ENCODE peak calls at places on chromosomes 12 and 14, in four cellular contexts. A is right lobe of liver, F is heart left ventricle, O is Peyer's patch. Z is an unnamed sample.

GRCh38 chr12:106305376-106305775 is 2.8 kb downstream of the TCP11L2 start:
- DNase-seq in A (no peak), F (no peak), O (no peak), Z (no peak)

GRCh38 chr14:104206281-104206904 is 68.0 kb downstream of the KIF26A start:
- DNase-seq in A (no peak), F (no peak), O (peak; percentile 79), Z (no peak)

GRCh38 chr12:131229426-131230339 is 276.0 kb downstream of the ADGRD1 start:
- DNase-seq in A (peak; percentile 21), F (no peak), O (peak; percentile 60), Z (no peak)

GRCh38 chr14:53979141-53979673 is 22.6 kb upstream of the BMP4 start:
- DNase-seq in A (no peak), F (no peak), O (no peak), Z (no peak)

GRCh38 chr12:27922591-27923139 is 49.9 kb downstream of the PTHLH start:
- DNase-seq in A (peak; percentile 58), F (no peak), O (no peak), Z (peak; percentile 17)

GRCh38 chr12:123364532-123365140 is at the start of gene SBNO1:
- DNase-seq in A (peak; percentile 93), F (peak; percentile 94), O (peak; percentile 95), Z (peak; percentile 91)

GRCh38 chr12:42299392-42300308 is 26.2 kb downstream of the ZCRB1 start:
- DNase-seq in A (no peak), F (no peak), O (no peak), Z (no peak)

GRCh38 chr12:74365178-74365964 is 172.3 kb upstream of the ATXN7L3B start:
- DNase-seq in A (no peak), F (no peak), O (no peak), Z (no peak)

GRCh38 chr12:6867407-6868210 is at the start of gene TPI1:
- DNase-seq in A (peak; percentile 90), F (peak; percentile 93), O (peak; percentile 92), Z (peak; percentile 86)

GRCh38 chr12:124617615-124618014 is 50.2 kb upstream of the NCOR2 start:
- DNase-seq in A (no peak), F (peak; percentile 81), O (no peak), Z (peak; percentile 50)

GRCh38 chr14:101708853-101709532 is 52.5 kb upstream of the PPP2R5C start:
- DNase-seq in A (peak; percentile 42), F (no peak), O (no peak), Z (no peak)

GRCh38 chr12:103423061-103423473 is 72.7 kb downstream of the C12orf42 start:
- DNase-seq in A (no peak), F (no peak), O (no peak), Z (no peak)

GRCh38 chr14:105533391-105533790 is 7.0 kb downstream of the TMEM121 start:
- DNase-seq in A (peak; percentile 40), F (no peak), O (no peak), Z (no peak)

GRCh38 chr14:22333408-22334274 is 255.4 kb downstream of the DAD1 start:
- DNase-seq in A (no peak), F (no peak), O (no peak), Z (peak; percentile 61)

GRCh38 chr12:88544991-88545684 is 35.1 kb downstream of the KITLG start:
- DNase-seq in A (no peak), F (no peak), O (no peak), Z (no peak)

GRCh38 chr12:5568325-5568981 is 136.5 kb downstream of the NTF3 start:
- DNase-seq in A (no peak), F (no peak), O (no peak), Z (no peak)

GRCh38 chr14:64113279-64113678 is 180.9 kb downstream of the ESR2 start:
- DNase-seq in A (peak; percentile 92), F (no peak), O (peak; percentile 83), Z (peak; percentile 15)

GRCh38 chr12:113278141-113278540 is 56.8 kb downstream of the SLC8B1 start:
- DNase-seq in A (no peak), F (peak; percentile 23), O (peak; percentile 10), Z (no peak)

GRCh38 chr12:131007031-131007793 is 53.5 kb downstream of the ADGRD1 start:
- DNase-seq in A (peak; percentile 89), F (no peak), O (no peak), Z (peak; percentile 21)

GRCh38 chr14:101591121-101591520 is 29.8 kb downstream of the DIO3 start:
- DNase-seq in A (peak; percentile 42), F (no peak), O (no peak), Z (no peak)

GRCh38 chr12:45727301-45727993 is 2.1 kb upstream of the ARID2 start:
- DNase-seq in A (peak; percentile 97), F (peak; percentile 96), O (peak; percentile 94), Z (peak; percentile 89)

GRCh38 chr12:118188690-118189371 is 52.9 kb downstream of the PEBP1 start:
- DNase-seq in A (no peak), F (no peak), O (no peak), Z (no peak)

GRCh38 chr12:46445551-46446235 is 73.1 kb upstream of the SLC38A2 start:
- DNase-seq in A (no peak), F (no peak), O (no peak), Z (no peak)

GRCh38 chr12:119676022-119676421 is 8.1 kb downstream of the PRKAB1 start:
- DNase-seq in A (no peak), F (no peak), O (no peak), Z (no peak)

GRCh38 chr12:119674560-119674959 is 6.6 kb downstream of the PRKAB1 start:
- DNase-seq in A (no peak), F (no peak), O (no peak), Z (no peak)

GRCh38 chr12:119678459-119678858 is 10.5 kb downstream of the PRKAB1 start:
- DNase-seq in A (no peak), F (no peak), O (no peak), Z (no peak)

GRCh38 chr12:119679081-119679480 is 11.1 kb downstream of the PRKAB1 start:
- DNase-seq in A (no peak), F (no peak), O (no peak), Z (no peak)

DNA sequence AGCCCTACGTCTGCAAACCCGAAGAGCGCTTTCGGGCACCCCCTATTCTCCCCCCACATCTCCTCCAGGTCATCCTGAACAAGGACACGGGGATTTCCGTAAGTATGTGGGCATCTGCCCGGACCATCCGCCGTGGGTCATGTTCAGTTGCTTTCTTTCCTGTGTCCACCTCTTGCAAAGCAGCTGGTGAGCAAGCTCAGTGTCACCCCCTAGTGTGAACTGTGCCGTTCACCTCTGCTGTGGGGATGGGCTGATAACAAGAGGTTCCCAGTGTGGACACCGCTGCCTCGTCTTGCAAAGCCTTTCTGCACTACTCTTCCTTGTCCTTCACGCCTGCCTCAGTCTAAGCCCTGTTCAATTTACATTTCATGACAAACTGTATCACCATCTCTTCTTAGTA is 8.6 kb downstream of the PRKAB1 start:
- DNase-seq in A (no peak), F (no peak), O (no peak), Z (no peak)
- H3K4me1 ChIP-seq in A (no peaks in the 10 kb centered on the region), F (peaks cover 21% of the 10 kb centered on the region), O (peaks cover 8% of the 10 kb centered on the region), Z (no peaks in the 10 kb centered on the region)

DNA sequence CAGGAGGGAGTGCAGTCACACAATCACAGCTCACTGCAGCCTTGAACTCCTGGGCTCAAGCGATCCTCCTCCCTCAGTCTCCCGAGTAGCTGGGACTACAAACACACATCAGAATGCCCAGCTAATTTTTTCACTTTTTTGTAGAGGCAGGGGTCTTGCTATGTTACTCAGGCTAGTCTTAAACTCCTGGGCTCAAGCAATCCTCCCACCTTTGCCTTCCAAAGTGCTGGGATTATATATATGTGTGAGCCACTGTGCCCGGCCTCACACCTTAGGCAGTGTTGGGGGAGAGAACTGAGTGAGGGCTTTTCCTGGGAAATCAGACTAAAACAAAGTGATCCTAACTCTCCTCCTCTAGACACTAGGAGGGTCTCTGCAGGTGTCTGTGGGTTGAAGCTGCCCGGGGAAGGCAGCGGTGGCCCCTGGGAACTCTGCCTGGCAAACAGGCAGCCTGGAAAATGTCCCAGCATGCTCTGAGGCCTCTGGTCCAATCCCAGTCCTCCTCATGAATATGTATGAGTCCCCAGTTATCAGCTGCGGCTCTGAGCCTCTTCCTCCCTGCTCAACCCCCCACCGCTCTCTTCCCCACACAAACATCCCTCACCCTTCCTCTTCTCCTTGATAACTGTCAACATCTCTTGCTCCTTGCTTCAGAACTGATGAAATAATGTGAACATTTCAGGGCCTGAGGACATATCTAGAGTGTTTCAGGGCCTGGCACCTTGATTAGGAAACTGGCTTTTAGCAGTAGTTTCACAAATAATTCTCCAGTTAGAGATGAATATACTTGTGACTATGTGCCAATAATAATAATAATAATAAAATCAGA is 7.9 kb upstream of the NAA25 start:
- DNase-seq in A (peak; percentile 75), F (peak; percentile 79), O (peak; percentile 64), Z (no peak)
- H3K4me3 ChIP-seq in A (peak overlapping the region; percentile 12), F (peak overlapping the region; percentile 11), O (no peak overlapping the region), Z (no peak overlapping the region)

GRCh38 chr14:73759714-73760597 is 45.8 kb upstream of the PNMA1 start:
- DNase-seq in A (peak; percentile 96), F (peak; percentile 97), O (peak; percentile 98), Z (peak; percentile 98)

GRCh38 chr14:73759183-73759713 is 45.1 kb upstream of the PNMA1 start:
- DNase-seq in A (peak; percentile 63), F (peak; percentile 93), O (peak; percentile 83), Z (no peak)

GRCh38 chr14:73761621-73762355 is 47.6 kb upstream of the PNMA1 start:
- DNase-seq in A (no peak), F (no peak), O (no peak), Z (no peak)

GRCh38 chr14:73762375-73762822 is 48.2 kb upstream of the PNMA1 start:
- DNase-seq in A (no peak), F (no peak), O (no peak), Z (no peak)

DNA sequence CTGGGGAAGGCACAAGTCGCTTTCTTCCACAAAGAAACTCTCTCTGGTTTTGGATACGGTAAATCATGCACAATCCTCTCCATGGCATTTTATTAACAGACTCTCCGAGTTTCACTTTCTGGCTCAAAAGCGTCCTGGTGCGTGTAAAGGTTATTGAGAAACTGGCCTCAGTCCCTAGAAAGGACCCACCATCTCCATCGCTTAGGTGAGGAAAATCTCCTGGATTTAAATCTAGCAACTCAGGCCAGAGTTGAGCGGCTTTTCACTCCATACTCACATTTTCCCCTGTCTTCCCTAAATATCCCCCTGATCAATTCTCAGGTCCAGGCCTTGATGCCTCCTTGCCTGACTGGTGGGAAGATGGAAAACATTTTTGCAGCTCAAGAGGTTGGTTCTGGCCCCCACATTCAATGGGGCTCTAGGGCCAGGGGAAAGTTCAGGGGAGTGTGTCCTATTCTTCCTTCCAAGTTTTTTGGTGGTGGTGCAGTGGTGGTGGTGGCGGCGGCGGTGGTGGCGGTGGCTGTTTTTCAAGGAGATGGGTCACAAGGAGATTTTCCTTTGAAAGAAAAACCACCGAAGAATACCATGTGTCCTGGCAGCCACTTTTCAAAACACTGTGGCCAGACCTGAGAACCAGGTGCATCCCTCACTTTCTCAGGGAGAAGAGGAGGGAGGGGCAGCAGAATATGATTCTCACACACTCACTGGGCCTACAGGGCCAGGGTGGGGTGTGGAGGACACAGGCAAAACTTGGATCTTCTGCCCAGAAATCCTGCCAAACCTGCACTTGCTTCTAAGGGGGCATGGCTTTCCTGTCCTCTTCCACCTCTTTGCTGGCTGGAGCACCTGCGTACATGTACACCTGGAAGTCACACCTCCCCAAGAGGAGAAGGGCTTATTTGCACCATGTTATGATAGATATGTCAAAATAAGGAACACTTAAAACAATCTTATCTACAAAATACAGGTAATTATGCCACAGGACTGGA is 46.7 kb upstream of the PNMA1 start:
- DNase-seq in A (no peak), F (no peak), O (no peak), Z (no peak)
- H3K4me1 ChIP-seq in A (peaks cover 9% of the 10 kb centered on the region), F (peaks cover 87% of the 10 kb centered on the region), O (peaks cover 67% of the 10 kb centered on the region), Z (peaks cover 63% of the 10 kb centered on the region)

DNA sequence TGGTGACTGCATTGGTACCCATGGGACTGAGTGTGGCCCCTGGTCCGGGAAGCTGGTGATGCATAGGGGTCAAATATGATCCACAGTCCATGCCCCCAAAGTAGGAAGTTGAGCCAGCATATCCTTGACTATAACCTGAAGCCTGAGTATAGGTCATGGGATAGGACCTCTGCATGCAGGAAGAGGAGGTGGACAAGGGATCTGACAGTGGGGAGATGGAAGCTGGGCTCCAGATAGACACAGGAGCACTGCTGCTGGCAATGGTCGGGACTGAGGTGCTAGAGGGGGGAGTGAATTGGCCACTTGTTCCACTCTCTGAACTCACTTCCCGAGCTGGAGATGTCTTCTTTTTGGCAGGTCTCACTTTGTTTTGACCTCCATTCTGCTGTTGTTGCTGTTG is 8.4 kb downstream of the OTX2 start:
- DNase-seq in A (no peak), F (no peak), O (no peak), Z (no peak)
- H3K4me3 ChIP-seq in A (no peak overlapping the region), F (no peak overlapping the region), O (no peak overlapping the region), Z (no peak overlapping the region)